ENCODE peak calls at places on chromosomes 4 and X, in six cellular contexts. E is prostate gland, B is heart left ventricle, M is right lobe of liver, O is NB4, A is sigmoid colon. Q is an unnamed sample.

GRCh38 chrX:149522914-149523313 is 17.8 kb upstream of the IDS start:
- DNase-seq in E (no peak), B (no peak), M (no peak), O (no peak), A (no peak), Q (no peak)

GRCh38 chr4:38013461-38014366 is 53.5 kb downstream of the PTTG2 start:
- DNase-seq in E (no peak), B (peak; percentile 77), M (peak; percentile 71), O (no peak), A (peak; percentile 83), Q (no peak)

GRCh38 chr4:4427886-4428285 is 41.0 kb downstream of the NSG1 start:
- DNase-seq in E (no peak), B (no peak), M (no peak), O (no peak), A (no peak), Q (no peak)

GRCh38 chr4:22500128-22500611 is 15.7 kb downstream of the ADGRA3 start:
- DNase-seq in E (peak; percentile 78), B (no peak), M (no peak), O (no peak), A (no peak), Q (no peak)

GRCh38 chr4:3399277-3400194 is 42.2 kb upstream of the HGFAC start:
- DNase-seq in E (no peak), B (no peak), M (no peak), O (peak; percentile 39), A (peak; percentile 28), Q (no peak)

GRCh38 chr4:121796283-121796682 is 4.8 kb upstream of the EXOSC9 start:
- DNase-seq in E (no peak), B (no peak), M (no peak), O (no peak), A (no peak), Q (no peak)

GRCh38 chrX:147376601-147377387 is 534.9 kb upstream of the FMR1 start:
- DNase-seq in E (no peak), B (no peak), M (no peak), O (no peak), A (no peak), Q (no peak)

GRCh38 chr4:107120661-107121060 is 84.5 kb upstream of the DKK2 start:
- DNase-seq in E (no peak), B (no peak), M (no peak), O (no peak), A (no peak), Q (no peak)

GRCh38 chr4:929096-929765 is 2.9 kb downstream of the GAK start:
- DNase-seq in E (no peak), B (no peak), M (no peak), O (no peak), A (no peak), Q (no peak)

GRCh38 chr4:76950846-76951321 is 1.3 kb downstream of the SEPTIN11 start:
- DNase-seq in E (peak; percentile 4), B (no peak), M (no peak), O (peak; percentile 34), A (no peak), Q (peak; percentile 54)

GRCh38 chr4:73711989-73712388 is 28.4 kb upstream of the CXCL8 start:
- DNase-seq in E (no peak), B (no peak), M (no peak), O (no peak), A (no peak), Q (no peak)

GRCh38 chrX:123884809-123885408 is 25.1 kb downstream of the XIAP start:
- DNase-seq in E (peak; percentile 12), B (no peak), M (no peak), O (peak; percentile 64), A (no peak), Q (no peak)

GRCh38 chrX:26146024-26146423 is 7.9 kb downstream of the MAGEB18 start:
- DNase-seq in E (no peak), B (no peak), M (no peak), O (no peak), A (no peak), Q (no peak)

GRCh38 chr4:5893013-5893580 is at the start of gene CRMP1:
- DNase-seq in E (no peak), B (no peak), M (no peak), O (no peak), A (no peak), Q (no peak)

GRCh38 chr4:163063891-163064290 is 102.8 kb downstream of the NAF1 start:
- DNase-seq in E (no peak), B (no peak), M (no peak), O (no peak), A (no peak), Q (no peak)

GRCh38 chrX:13059676-13060499 is 15.5 kb upstream of the FAM9C start:
- DNase-seq in E (no peak), B (no peak), M (no peak), O (peak; percentile 66), A (no peak), Q (no peak)

GRCh38 chr4:44629280-44629866 is 22.1 kb downstream of the YIPF7 start:
- DNase-seq in E (peak; percentile 15), B (no peak), M (no peak), O (peak; percentile 67), A (no peak), Q (peak; percentile 50)

GRCh38 chr4:26220704-26221103 is 100.1 kb upstream of the RBPJ start:
- DNase-seq in E (no peak), B (no peak), M (no peak), O (no peak), A (no peak), Q (no peak)

DNA sequence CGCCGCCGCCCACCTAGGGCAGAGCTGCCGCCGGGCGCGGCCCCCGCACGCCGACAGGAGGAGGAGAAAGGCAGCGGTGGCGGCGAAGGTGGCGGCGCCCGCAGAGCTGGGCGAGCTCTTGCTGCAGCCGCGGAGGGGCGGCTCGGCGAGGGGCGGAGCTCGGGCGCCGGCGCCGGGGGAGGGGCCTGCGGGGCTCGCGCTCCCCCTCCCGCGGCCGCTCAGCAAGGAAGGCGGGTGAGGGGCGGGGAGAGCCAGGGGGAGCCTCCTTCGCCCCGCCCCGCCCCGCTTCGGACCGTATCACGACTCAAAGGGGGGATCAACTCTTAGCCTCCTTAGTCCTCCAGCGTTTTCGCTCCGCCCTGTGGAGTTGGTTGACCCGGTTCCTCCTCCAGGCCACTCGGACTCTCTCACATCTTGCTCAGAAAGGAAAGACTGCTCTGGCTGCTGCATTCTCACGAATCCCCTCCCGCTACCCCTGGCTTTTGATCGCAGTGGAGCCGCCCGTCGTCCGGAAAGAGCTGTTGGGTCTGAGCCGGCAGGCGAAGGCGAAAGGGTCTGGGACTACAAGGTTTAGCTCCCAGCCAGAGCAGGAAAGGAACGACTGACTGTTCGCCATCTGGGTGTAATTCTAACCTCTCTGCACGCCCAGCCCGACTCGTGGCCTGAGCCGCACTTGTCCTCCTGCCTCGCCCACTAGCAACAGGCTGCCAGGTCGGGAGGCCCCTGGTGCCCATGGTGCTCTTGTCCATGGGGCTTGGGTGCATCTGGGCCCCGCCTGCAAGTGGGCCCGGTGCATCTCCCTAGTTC is at the start of gene ATP8A1:
- DNase-seq in E (peak; percentile 91), B (peak; percentile 96), M (peak; percentile 95), O (peak; percentile 96), A (peak; percentile 94), Q (peak; percentile 96)
- TF ChIP-seq POLR2A in E (peak; percentile 59), B (no peak), M (peak; percentile 75), O (peak; percentile 90), A (peak; percentile 21), Q (peak; percentile 82)

GRCh38 chr4:17597517-17597916 is 16.9 kb upstream of the MED28 start:
- DNase-seq in E (no peak), B (no peak), M (no peak), O (peak; percentile 27), A (no peak), Q (no peak)
- TF ChIP-seq CTCF in E (peak; percentile 18), B (peak; percentile 12), M (peak; percentile 9), O (peak; percentile 44), A (no peak), Q (no peak)

GRCh38 chrX:47481160-47481559 is 1.9 kb downstream of the ZNF41 start:
- DNase-seq in E (no peak), B (no peak), M (no peak), O (no peak), A (peak; percentile 35), Q (no peak)

GRCh38 chrX:47484885-47485284 is 1.9 kb upstream of the ZNF41 start:
- DNase-seq in E (no peak), B (no peak), M (no peak), O (peak; percentile 43), A (peak; percentile 11), Q (no peak)

GRCh38 chrX:47483310-47484268 is 567 bp upstream of the ZNF41 start:
- DNase-seq in E (peak; percentile 3), B (peak; percentile 56), M (peak; percentile 54), O (no peak), A (peak; percentile 63), Q (peak; percentile 49)

GRCh38 chrX:47482065-47482511 is 934 bp downstream of the ZNF41 start:
- DNase-seq in E (no peak), B (no peak), M (no peak), O (no peak), A (peak; percentile 20), Q (no peak)

DNA sequence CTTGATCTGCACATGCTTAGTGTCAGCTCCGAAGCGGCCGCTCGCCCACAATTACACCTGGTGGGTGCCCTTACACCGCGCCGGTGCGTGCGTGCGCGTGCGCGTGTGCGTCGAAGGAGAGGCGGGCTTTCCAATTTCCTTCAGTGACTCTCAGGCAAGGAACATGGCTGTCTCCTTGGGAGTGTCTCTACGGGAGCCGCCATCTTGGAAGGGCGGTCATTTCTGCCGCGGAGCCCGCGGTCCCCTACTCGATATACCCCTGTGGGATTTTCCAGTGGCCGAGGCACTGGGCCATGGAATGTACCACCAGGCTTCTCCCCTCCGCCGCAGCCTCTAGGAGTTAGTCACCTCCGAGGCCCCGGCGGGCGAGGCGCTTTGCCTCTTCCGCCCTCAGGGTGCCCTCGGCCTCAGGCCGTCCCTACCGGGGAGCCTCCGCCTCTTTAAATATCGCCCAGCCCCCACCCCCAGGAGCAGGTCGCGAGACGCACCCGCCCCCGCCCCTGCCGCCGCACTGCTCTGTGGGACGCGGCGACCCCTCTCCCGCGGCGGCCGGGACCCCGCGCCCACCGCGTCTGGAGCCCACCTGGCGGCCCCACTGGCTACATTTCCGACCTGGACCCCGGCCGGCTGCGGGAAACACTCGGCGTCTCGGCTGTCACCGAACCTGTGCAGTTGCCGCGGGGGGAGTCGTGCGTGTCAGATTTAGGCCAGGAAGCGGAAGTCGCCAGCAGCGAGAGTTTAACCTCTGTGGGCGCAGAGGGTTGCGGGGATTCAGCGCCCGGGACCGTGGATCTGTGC is at the start of gene ZNF41:
- DNase-seq in E (peak; percentile 65), B (peak; percentile 78), M (peak; percentile 75), O (peak; percentile 88), A (peak; percentile 86), Q (peak; percentile 76)
- TF ChIP-seq POLR2A in E (peak; percentile 47), B (no peak), M (peak; percentile 37), O (peak; percentile 63), A (no peak), Q (peak; percentile 51)

GRCh38 chr4:183253451-183253850 is 66.6 kb downstream of the CLDN22 start:
- DNase-seq in E (no peak), B (no peak), M (no peak), O (no peak), A (no peak), Q (no peak)

GRCh38 chr4:183254162-183254561 is 65.9 kb downstream of the CLDN22 start:
- DNase-seq in E (no peak), B (no peak), M (no peak), O (no peak), A (no peak), Q (no peak)

GRCh38 chr4:183250831-183251230 is 69.2 kb downstream of the CLDN22 start:
- DNase-seq in E (no peak), B (no peak), M (no peak), O (no peak), A (no peak), Q (no peak)

GRCh38 chr4:183252959-183253358 is 67.1 kb downstream of the CLDN22 start:
- DNase-seq in E (no peak), B (no peak), M (no peak), O (no peak), A (no peak), Q (no peak)

GRCh38 chr4:183249854-183250253 is 70.2 kb downstream of the CLDN22 start:
- DNase-seq in E (no peak), B (no peak), M (no peak), O (peak; percentile 51), A (no peak), Q (no peak)
- TF ChIP-seq CTCF in E (peak; percentile 52), B (no peak), M (peak; percentile 55), O (peak; percentile 23), A (no peak), Q (no peak)